ENCODE peak calls at places on chromosomes 13 and 19, in nine cellular contexts. F is CD4-positive, alpha-beta T cell; N is GM13976; J is colonic mucosa; A is cardiac muscle cell; Z is coronary artery; B is body of pancreas; E is mucosa of descending colon; R is heart left ventricle. Y is an unnamed sample.

GRCh38 chr19:4815426-4816387 is 15.8 kb downstream of the TICAM1 start:
- DNase-seq in E (peak; percentile 88), R (peak; percentile 94), F (peak; percentile 65), N (peak; percentile 89), J (peak; percentile 94), A (peak; percentile 95), B (peak; percentile 94), Z (peak; percentile 90), Y (peak; percentile 88)

GRCh38 chr19:53881482-53882390 is at the start of gene PRKCG:
- DNase-seq in N (peak; percentile 66), A (no peak), B (peak; percentile 54), Z (no peak), E (peak; percentile 72), F (peak; percentile 68), R (no peak), J (peak; percentile 52), Y (peak; percentile 70)

GRCh38 chr13:92896842-92897241 is 329.8 kb upstream of the GPC6 start:
- DNase-seq in A (peak; percentile 67), B (no peak), R (no peak), E (no peak), N (no peak), Z (no peak), J (no peak), F (no peak), Y (no peak)

GRCh38 chr13:59464926-59465325 is 698.8 kb downstream of the DIAPH3 start:
- DNase-seq in F (no peak), A (no peak), J (no peak), E (no peak), R (no peak), Z (no peak), B (no peak), N (no peak), Y (no peak)

GRCh38 chr13:51122868-51123267 is 11.8 kb upstream of the C13orf42 start:
- DNase-seq in J (no peak), F (no peak), B (no peak), R (no peak), N (no peak), A (no peak), E (no peak), Z (no peak), Y (peak; percentile 64)

GRCh38 chr19:5504115-5504514 is 48.9 kb downstream of the ZNRF4 start:
- DNase-seq in B (no peak), Z (no peak), F (no peak), R (no peak), A (no peak), E (no peak), N (no peak), J (no peak), Y (no peak)

GRCh38 chr13:33153421-33154381 is 131.9 kb downstream of the STARD13 start:
- DNase-seq in B (no peak), N (no peak), F (no peak), J (no peak), Z (no peak), A (peak; percentile 61), R (peak; percentile 74), E (no peak), Y (no peak)

GRCh38 chr13:88450515-88450914 is 779.3 kb downstream of the SLITRK5 start:
- DNase-seq in N (no peak), J (no peak), Z (no peak), R (no peak), E (no peak), B (no peak), A (no peak), F (no peak), Y (no peak)

GRCh38 chr19:35368378-35368777 is 2.5 kb upstream of the GPR42 start:
- DNase-seq in N (no peak), E (no peak), A (no peak), R (no peak), Z (no peak), F (no peak), B (no peak), J (no peak), Y (no peak)

GRCh38 chr19:927044-927706 is 1.3 kb downstream of the ARID3A start:
- DNase-seq in F (no peak), N (peak; percentile 68), A (peak; percentile 71), B (peak; percentile 72), Z (no peak), J (no peak), R (peak; percentile 75), E (peak; percentile 80), Y (no peak)

DNA sequence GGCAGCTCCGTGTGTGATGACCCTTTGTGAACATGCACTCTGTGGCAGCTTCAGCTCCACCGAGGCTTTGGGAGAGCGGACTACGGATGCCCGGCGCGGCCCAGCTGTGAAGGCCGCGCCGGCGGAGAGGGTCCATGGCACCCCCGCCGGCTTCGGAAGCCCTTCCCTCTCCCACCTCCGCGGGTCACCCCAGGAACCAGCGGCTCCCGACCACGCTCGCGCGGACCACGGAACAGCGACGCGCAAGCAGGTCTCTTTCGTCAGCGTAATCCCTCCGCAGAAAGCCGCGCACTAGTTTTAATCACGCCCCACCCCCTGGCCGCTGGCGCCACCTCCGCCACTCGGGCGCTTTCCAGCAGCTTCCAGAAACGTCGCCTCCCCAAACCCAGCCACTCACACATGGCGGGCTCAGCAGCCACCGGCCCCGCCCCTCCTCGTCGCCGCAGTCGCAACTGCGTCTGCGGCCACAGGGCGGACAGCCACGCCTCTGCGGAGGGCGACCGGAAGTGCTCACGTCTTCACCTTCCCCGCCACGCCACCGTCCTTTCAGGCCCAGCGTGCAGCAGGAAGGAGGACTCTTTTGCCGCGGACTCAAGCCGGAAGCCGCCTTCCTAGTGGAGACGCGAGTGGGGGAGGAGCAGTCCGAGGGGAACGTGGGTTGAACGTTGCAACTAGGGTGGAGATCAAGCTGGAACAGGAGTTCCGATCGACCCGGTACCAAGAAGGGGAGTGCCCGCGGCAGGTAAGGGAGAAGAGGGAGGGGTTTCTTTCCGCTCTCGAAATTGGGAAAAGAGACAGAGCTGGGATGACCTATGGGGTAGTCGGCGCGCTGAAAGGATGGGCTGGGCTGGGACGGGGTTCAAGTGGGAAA is at the start of gene USPL1:
- DNase-seq in F (peak; percentile 98), A (peak; percentile 100), E (peak; percentile 99), R (peak; percentile 99), B (peak; percentile 99), N (peak; percentile 97), Z (peak; percentile 99), J (peak; percentile 99), Y (peak; percentile 98)
- TF ChIP-seq CTCF in F (no peak), A (no peak), E (peak; percentile 69), R (peak; percentile 16), B (peak; percentile 78), N (no peak), Z (no peak), J (no peak), Y (no peak)

GRCh38 chr19:38647368-38647965 is at the start of gene ACTN4:
- DNase-seq in R (peak; percentile 99), Z (peak; percentile 99), N (peak; percentile 99), B (peak; percentile 99), J (peak; percentile 99), A (peak; percentile 98), E (peak; percentile 99), F (peak; percentile 99), Y (peak; percentile 99)
- TF ChIP-seq CTCF in R (no peak), Z (no peak), N (no peak), B (peak; percentile 8), J (no peak), A (no peak), E (no peak), F (no peak), Y (no peak)

GRCh38 chr19:48186015-48186414 is 15.5 kb downstream of the ZSWIM9 start:
- DNase-seq in J (no peak), B (no peak), F (no peak), A (no peak), Z (no peak), N (no peak), E (no peak), R (no peak), Y (no peak)

GRCh38 chr19:48192750-48193149 is 22.3 kb downstream of the ZSWIM9 start:
- DNase-seq in Z (no peak), J (no peak), R (no peak), F (no peak), E (no peak), N (no peak), A (no peak), B (no peak), Y (no peak)

GRCh38 chr19:48194041-48194871 is 23.8 kb downstream of the ZSWIM9 start:
- DNase-seq in A (peak; percentile 24), F (peak; percentile 13), R (no peak), B (no peak), E (no peak), N (peak; percentile 56), J (no peak), Z (no peak), Y (peak; percentile 62)

GRCh38 chr19:48186541-48186991 is 16.1 kb downstream of the ZSWIM9 start:
- DNase-seq in R (no peak), J (no peak), Z (no peak), A (no peak), B (no peak), F (no peak), N (no peak), E (no peak), Y (no peak)

GRCh38 chr19:48190288-48191284 is 20.1 kb downstream of the ZSWIM9 start:
- DNase-seq in R (no peak), N (no peak), F (no peak), B (peak; percentile 63), Z (no peak), A (peak; percentile 79), J (no peak), E (no peak), Y (peak; percentile 83)
- TF ChIP-seq CTCF in R (no peak), N (no peak), F (no peak), B (peak; percentile 53), Z (no peak), A (peak; percentile 16), J (no peak), E (no peak), Y (peak; percentile 28)

DNA sequence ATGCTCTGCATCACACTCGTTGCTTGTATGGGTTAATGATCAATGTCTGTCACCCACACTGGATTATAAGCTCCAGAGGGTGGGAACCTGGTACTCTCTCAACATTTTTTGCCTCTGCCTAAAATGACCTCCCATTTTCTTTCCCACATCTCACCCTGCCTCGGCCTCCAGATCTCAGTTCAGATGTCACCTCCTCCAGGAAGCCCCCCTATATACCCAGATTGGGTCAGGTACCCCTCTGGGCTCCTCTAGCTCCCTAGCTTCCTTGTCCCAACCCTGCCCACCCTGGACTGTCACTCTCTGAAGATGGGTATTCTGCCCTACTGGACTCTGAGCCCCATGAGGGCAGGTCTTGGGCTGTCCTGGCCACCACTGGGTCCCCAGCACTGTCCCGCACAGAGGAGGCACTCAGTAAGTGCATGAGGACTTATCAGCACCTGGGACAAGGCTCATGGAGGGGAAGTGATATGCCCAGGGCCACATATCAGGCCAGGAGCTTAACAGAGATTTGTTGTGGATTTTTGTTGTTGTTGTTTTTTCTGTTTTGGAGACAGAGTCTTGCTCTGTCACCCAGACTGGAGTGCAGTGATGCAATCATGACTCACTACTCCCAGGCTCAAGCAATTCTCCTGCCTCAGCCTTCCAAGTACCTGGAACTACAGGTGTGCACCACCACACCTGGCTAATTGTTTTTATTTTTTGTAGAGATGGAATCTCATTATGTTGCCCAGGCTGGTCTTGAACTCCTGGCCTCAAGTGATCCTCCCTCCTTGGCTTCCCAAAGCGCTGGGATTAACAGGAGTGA is 23.8 kb downstream of the PRKD2 start:
- DNase-seq in J (no peak), N (no peak), A (no peak), Z (no peak), F (no peak), B (no peak), E (no peak), R (no peak), Y (no peak)
- TF ChIP-seq CTCF in J (no peak), N (no peak), A (no peak), Z (no peak), F (no peak), B (no peak), E (no peak), R (no peak), Y (no peak)

GRCh38 chr13:103388839-103389238 is 322.6 kb upstream of the SLC10A2 start:
- DNase-seq in B (no peak), E (no peak), A (no peak), Z (no peak), F (no peak), J (no peak), N (no peak), R (no peak), Y (no peak)
- TF ChIP-seq CTCF in B (peak; percentile 13), E (no peak), A (no peak), Z (no peak), F (no peak), J (no peak), N (no peak), R (no peak), Y (no peak)

Y was measured in activated CD8-positive, alpha-beta T cell treated with anti-CD3 and anti-CD28 coated beads for 36 hours.